ENCODE peak calls at places on chromosomes 11 and 22, in six cellular contexts. One of them, this sample, is unnamed.

GRCh38 chr11:27291302-27291889 is 71.6 kb downstream of the CCDC34 start:
- DNase-seq in choroid plexus epithelial cell: peak
- DNase-seq in fibroblast of mammary gland: peak
- DNase-seq in astrocyte of the cerebellum: no peak
- DNase-seq in uterus: no peak
- DNase-seq in coronary artery: no peak
- DNase-seq in this sample: no peak

GRCh38 chr11:60428517-60428916 is 855 bp upstream of the MS4A5 start:
- DNase-seq in choroid plexus epithelial cell: no peak
- DNase-seq in fibroblast of mammary gland: no peak
- DNase-seq in astrocyte of the cerebellum: no peak
- DNase-seq in uterus: no peak
- DNase-seq in coronary artery: no peak
- DNase-seq in this sample: no peak

GRCh38 chr22:20130739-20131592 is 638 bp upstream of the ZDHHC8 start:
- DNase-seq in choroid plexus epithelial cell: peak
- DNase-seq in fibroblast of mammary gland: peak
- DNase-seq in astrocyte of the cerebellum: peak
- DNase-seq in uterus: peak
- DNase-seq in coronary artery: peak
- DNase-seq in this sample: peak

GRCh38 chr22:48717883-48718817 is 1109.5 kb downstream of the BRD1 start:
- DNase-seq in choroid plexus epithelial cell: no peak
- DNase-seq in fibroblast of mammary gland: no peak
- DNase-seq in astrocyte of the cerebellum: no peak
- DNase-seq in uterus: no peak
- DNase-seq in coronary artery: no peak
- DNase-seq in this sample: no peak

GRCh38 chr11:96256604-96257003 is 86.4 kb downstream of the MAML2 start:
- DNase-seq in choroid plexus epithelial cell: peak
- DNase-seq in fibroblast of mammary gland: no peak
- DNase-seq in astrocyte of the cerebellum: no peak
- DNase-seq in uterus: no peak
- DNase-seq in coronary artery: no peak
- DNase-seq in this sample: no peak

GRCh38 chr11:110431212-110432073 is 1.7 kb downstream of the FDX1 start:
- DNase-seq in choroid plexus epithelial cell: peak
- DNase-seq in fibroblast of mammary gland: no peak
- DNase-seq in astrocyte of the cerebellum: no peak
- DNase-seq in uterus: no peak
- DNase-seq in coronary artery: no peak
- DNase-seq in this sample: peak

GRCh38 chr22:26658671-26659478 is 1.5 kb downstream of the MIAT start:
- DNase-seq in choroid plexus epithelial cell: peak
- DNase-seq in fibroblast of mammary gland: peak
- DNase-seq in astrocyte of the cerebellum: peak
- DNase-seq in uterus: peak
- DNase-seq in coronary artery: no peak
- DNase-seq in this sample: peak

GRCh38 chr11:72573380-72573949 is 100.8 kb downstream of the PDE2A start:
- DNase-seq in choroid plexus epithelial cell: peak
- DNase-seq in fibroblast of mammary gland: peak
- DNase-seq in astrocyte of the cerebellum: no peak
- DNase-seq in uterus: no peak
- DNase-seq in coronary artery: peak
- DNase-seq in this sample: peak

GRCh38 chr11:79121351-79121750 is 319.5 kb downstream of the TENM4 start:
- DNase-seq in choroid plexus epithelial cell: no peak
- DNase-seq in fibroblast of mammary gland: no peak
- DNase-seq in astrocyte of the cerebellum: peak
- DNase-seq in uterus: no peak
- DNase-seq in coronary artery: no peak
- DNase-seq in this sample: no peak

GRCh38 chr11:12126352-12127019 is 16.1 kb downstream of the MICAL2 start:
- DNase-seq in choroid plexus epithelial cell: peak
- DNase-seq in fibroblast of mammary gland: peak
- DNase-seq in astrocyte of the cerebellum: no peak
- DNase-seq in uterus: no peak
- DNase-seq in coronary artery: no peak
- DNase-seq in this sample: peak

GRCh38 chr11:43997022-43997665 is 50.6 kb upstream of the ACCSL start:
- DNase-seq in choroid plexus epithelial cell: peak
- DNase-seq in fibroblast of mammary gland: no peak
- DNase-seq in astrocyte of the cerebellum: no peak
- DNase-seq in uterus: no peak
- DNase-seq in coronary artery: peak
- DNase-seq in this sample: no peak

GRCh38 chr11:102390667-102391449 is 43.8 kb downstream of the BIRC2 start:
- DNase-seq in choroid plexus epithelial cell: peak
- DNase-seq in fibroblast of mammary gland: peak
- DNase-seq in astrocyte of the cerebellum: peak
- DNase-seq in uterus: peak
- DNase-seq in coronary artery: no peak
- DNase-seq in this sample: peak

DNA sequence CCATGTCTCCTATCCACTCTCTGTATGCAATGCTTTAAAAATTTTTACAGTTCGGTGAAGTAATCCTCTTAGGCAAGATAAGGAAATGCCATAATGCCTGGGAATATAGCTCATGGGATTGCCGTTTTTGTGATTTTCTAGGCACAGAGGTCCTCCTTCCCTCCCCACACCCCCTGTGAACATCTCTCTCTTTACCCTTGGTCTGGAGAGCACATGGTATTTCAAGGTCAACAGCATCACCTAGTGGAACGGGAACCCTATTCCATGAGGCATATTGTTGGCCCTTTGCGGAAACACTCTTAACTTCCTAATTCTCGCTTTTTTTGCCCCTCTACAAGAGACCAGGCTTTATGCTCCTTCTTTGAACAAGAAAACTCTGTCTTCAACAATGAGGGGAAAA is 8.8 kb downstream of the NXPE4 start:
- DNase-seq in choroid plexus epithelial cell: peak
- DNase-seq in fibroblast of mammary gland: peak
- DNase-seq in astrocyte of the cerebellum: no peak
- DNase-seq in uterus: no peak
- DNase-seq in coronary artery: no peak
- DNase-seq in this sample: peak
- TF ChIP-seq CTCF in choroid plexus epithelial cell: peak
- TF ChIP-seq CTCF in fibroblast of mammary gland: peak
- TF ChIP-seq CTCF in astrocyte of the cerebellum: no peak
- TF ChIP-seq CTCF in uterus: no peak
- TF ChIP-seq CTCF in coronary artery: no peak
- TF ChIP-seq CTCF in this sample: peak

GRCh38 chr11:94768602-94769511 is 701 bp downstream of the AMOTL1 start:
- DNase-seq in choroid plexus epithelial cell: peak
- DNase-seq in fibroblast of mammary gland: no peak
- DNase-seq in astrocyte of the cerebellum: no peak
- DNase-seq in uterus: peak
- DNase-seq in coronary artery: no peak
- DNase-seq in this sample: peak

GRCh38 chr11:94767701-94768601 is at the start of gene AMOTL1:
- DNase-seq in choroid plexus epithelial cell: peak
- DNase-seq in fibroblast of mammary gland: peak
- DNase-seq in astrocyte of the cerebellum: peak
- DNase-seq in uterus: peak
- DNase-seq in coronary artery: peak
- DNase-seq in this sample: peak

GRCh38 chr11:94769897-94770296 is 1.7 kb downstream of the AMOTL1 start:
- DNase-seq in choroid plexus epithelial cell: no peak
- DNase-seq in fibroblast of mammary gland: no peak
- DNase-seq in astrocyte of the cerebellum: no peak
- DNase-seq in uterus: no peak
- DNase-seq in coronary artery: no peak
- DNase-seq in this sample: no peak

GRCh38 chr11:94766656-94767291 is 1.4 kb upstream of the AMOTL1 start:
- DNase-seq in choroid plexus epithelial cell: no peak
- DNase-seq in fibroblast of mammary gland: no peak
- DNase-seq in astrocyte of the cerebellum: no peak
- DNase-seq in uterus: peak
- DNase-seq in coronary artery: no peak
- DNase-seq in this sample: no peak

GRCh38 chr11:94767292-94767690 is 865 bp upstream of the AMOTL1 start:
- DNase-seq in choroid plexus epithelial cell: no peak
- DNase-seq in fibroblast of mammary gland: no peak
- DNase-seq in astrocyte of the cerebellum: no peak
- DNase-seq in uterus: no peak
- DNase-seq in coronary artery: no peak
- DNase-seq in this sample: no peak
- H3K4me3 ChIP-seq in choroid plexus epithelial cell: no peak
- H3K4me3 ChIP-seq in fibroblast of mammary gland: no peak
- H3K4me3 ChIP-seq in astrocyte of the cerebellum: no peak
- H3K4me3 ChIP-seq in uterus: no peak
- H3K4me3 ChIP-seq in coronary artery: no peak
- H3K4me3 ChIP-seq in this sample: no peak

DNA sequence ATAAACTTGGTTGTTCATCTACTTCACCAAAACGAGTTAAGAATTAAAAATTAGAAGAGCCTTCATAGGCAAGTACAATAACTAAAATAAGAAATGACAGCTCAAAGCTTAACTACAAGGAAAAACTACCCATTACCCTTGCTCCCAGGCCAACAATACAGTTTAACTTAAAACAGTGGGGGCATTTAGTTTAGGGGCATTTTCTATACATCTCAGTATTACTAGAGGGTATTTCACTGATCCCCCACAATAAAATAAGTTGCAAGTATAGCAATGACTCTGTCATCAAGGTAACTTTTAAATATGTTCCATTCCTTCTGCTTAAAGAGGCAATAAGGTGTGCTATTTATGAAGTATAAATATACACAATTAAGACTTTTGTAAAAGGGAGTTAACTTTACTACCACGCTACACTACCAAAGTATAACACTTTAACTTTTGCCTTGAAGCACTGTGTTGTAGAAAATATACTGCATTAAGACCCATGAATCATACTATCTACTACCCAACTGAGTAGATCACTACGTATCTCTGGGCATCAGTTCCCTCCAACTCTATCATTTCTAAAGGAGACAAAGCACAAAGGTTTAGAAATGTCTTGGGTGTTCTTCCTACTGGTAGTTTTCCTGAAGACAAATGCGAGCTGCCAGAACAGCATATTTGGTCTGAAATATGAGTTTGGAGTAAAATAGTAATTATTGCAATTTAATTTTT is 29.8 kb downstream of the CHORDC1 start:
- DNase-seq in choroid plexus epithelial cell: no peak
- DNase-seq in fibroblast of mammary gland: no peak
- DNase-seq in astrocyte of the cerebellum: no peak
- DNase-seq in uterus: no peak
- DNase-seq in coronary artery: no peak
- DNase-seq in this sample: no peak
- TF ChIP-seq CTCF in choroid plexus epithelial cell: no peak
- TF ChIP-seq CTCF in fibroblast of mammary gland: no peak
- TF ChIP-seq CTCF in astrocyte of the cerebellum: no peak
- TF ChIP-seq CTCF in uterus: no peak
- TF ChIP-seq CTCF in coronary artery: no peak
- TF ChIP-seq CTCF in this sample: no peak

GRCh38 chr11:75558939-75559843 is 2.9 kb upstream of the SERPINH1 start:
- DNase-seq in choroid plexus epithelial cell: peak
- DNase-seq in fibroblast of mammary gland: peak
- DNase-seq in astrocyte of the cerebellum: peak
- DNase-seq in uterus: peak
- DNase-seq in coronary artery: no peak
- DNase-seq in this sample: peak

GRCh38 chr11:75555079-75555811 is 6.8 kb upstream of the SERPINH1 start:
- DNase-seq in choroid plexus epithelial cell: no peak
- DNase-seq in fibroblast of mammary gland: no peak
- DNase-seq in astrocyte of the cerebellum: no peak
- DNase-seq in uterus: no peak
- DNase-seq in coronary artery: no peak
- DNase-seq in this sample: no peak

GRCh38 chr11:75560644-75561043 is 1.4 kb upstream of the SERPINH1 start:
- DNase-seq in choroid plexus epithelial cell: no peak
- DNase-seq in fibroblast of mammary gland: peak
- DNase-seq in astrocyte of the cerebellum: no peak
- DNase-seq in uterus: no peak
- DNase-seq in coronary artery: no peak
- DNase-seq in this sample: no peak

GRCh38 chr11:75554258-75555022 is 7.6 kb upstream of the SERPINH1 start:
- DNase-seq in choroid plexus epithelial cell: peak
- DNase-seq in fibroblast of mammary gland: peak
- DNase-seq in astrocyte of the cerebellum: peak
- DNase-seq in uterus: peak
- DNase-seq in coronary artery: peak
- DNase-seq in this sample: peak

DNA sequence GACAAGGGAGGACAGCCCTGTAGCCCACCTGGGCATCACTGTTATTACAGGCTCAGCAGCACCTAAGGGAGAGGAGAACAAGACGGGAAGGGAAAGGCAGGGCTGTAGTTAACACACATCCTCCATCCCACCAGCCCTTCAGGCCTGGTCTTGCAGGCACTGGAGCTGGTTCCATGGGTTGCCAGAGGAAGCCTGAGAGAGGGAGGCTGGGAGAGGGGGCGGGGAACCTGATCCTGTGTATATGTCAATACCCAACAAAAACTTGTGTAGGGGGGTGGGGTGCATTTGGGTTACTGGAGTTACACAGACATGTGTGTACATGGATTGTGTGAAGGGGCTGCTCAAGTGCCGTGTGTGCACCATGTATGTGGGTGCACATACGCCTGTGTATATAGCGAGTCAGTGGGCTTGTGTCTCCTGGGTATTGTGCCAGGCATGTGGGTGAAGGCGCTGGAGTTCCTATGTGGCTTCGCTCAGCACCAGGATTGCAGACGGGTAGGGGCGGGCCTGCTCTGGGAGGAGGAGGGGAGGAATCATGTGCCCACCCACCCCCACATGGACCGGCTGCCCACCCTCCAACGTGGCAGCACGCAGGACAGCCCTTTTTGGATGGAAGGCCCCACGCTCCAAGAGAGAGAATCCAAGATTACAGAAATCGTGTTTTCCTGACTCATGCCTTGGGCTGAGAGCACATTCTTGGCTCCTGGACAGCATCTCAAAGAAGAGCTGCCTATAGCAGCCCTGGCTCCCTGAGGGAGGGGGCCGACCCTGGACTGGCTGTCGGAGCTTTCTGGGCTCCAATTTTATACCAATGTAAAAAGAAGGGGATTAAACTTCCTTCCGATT is 4.2 kb upstream of the SERPINH1 start:
- DNase-seq in choroid plexus epithelial cell: peak
- DNase-seq in fibroblast of mammary gland: peak
- DNase-seq in astrocyte of the cerebellum: peak
- DNase-seq in uterus: peak
- DNase-seq in coronary artery: peak
- DNase-seq in this sample: peak
- H3K4me3 ChIP-seq in choroid plexus epithelial cell: no peak
- H3K4me3 ChIP-seq in fibroblast of mammary gland: peak
- H3K4me3 ChIP-seq in astrocyte of the cerebellum: no peak
- H3K4me3 ChIP-seq in uterus: no peak
- H3K4me3 ChIP-seq in coronary artery: peak
- H3K4me3 ChIP-seq in this sample: no peak